ENCODE peak calls at places on chromosome 9, in seven cellular contexts. T is heart left ventricle, A is endothelial cell, L is astrocyte of the hippocampus, M is right cardiac atrium, B is fibroblast of mammary gland, I is GDM1. N is an unnamed sample.

GRCh38 chr9:88766778-88767503 is 224.3 kb upstream of the S1PR3 start:
- DNase-seq in T (no peak), A (no peak), L (peak), M (no peak), B (peak), I (no peak), N (peak)

GRCh38 chr9:20426019-20426418 is 196.3 kb downstream of the MLLT3 start:
- DNase-seq in T (no peak), A (no peak), L (no peak), M (no peak), B (no peak), I (no peak), N (no peak)

GRCh38 chr9:127977877-127978647 is 2.7 kb downstream of the EEIG1 start:
- DNase-seq in T (peak), A (no peak), L (peak), M (peak), B (peak), I (no peak), N (peak)

GRCh38 chr9:120480707-120481106 is 99.3 kb downstream of the CDK5RAP2 start:
- DNase-seq in T (peak), A (no peak), L (peak), M (no peak), B (peak), I (no peak), N (peak)

GRCh38 chr9:98551511-98552286 is 157.0 kb downstream of the GABBR2 start:
- DNase-seq in T (no peak), A (no peak), L (peak), M (no peak), B (peak), I (no peak), N (peak)

GRCh38 chr9:117644133-117644532 is 60.1 kb upstream of the TLR4 start:
- DNase-seq in T (no peak), A (no peak), L (no peak), M (no peak), B (no peak), I (no peak), N (no peak)

GRCh38 chr9:129340427-129341196 is 162.6 kb upstream of the IER5L start:
- DNase-seq in T (no peak), A (no peak), L (no peak), M (no peak), B (no peak), I (no peak), N (no peak)

GRCh38 chr9:117400131-117400530 is 14.7 kb downstream of the ASTN2 start:
- DNase-seq in T (no peak), A (no peak), L (no peak), M (no peak), B (no peak), I (no peak), N (no peak)

GRCh38 chr9:116490321-116490720 is 196.8 kb upstream of the TRIM32 start:
- DNase-seq in T (no peak), A (no peak), L (no peak), M (no peak), B (peak), I (no peak), N (no peak)

GRCh38 chr9:4642351-4642750 is 19.7 kb upstream of the PLPP6 start:
- DNase-seq in T (no peak), A (no peak), L (no peak), M (no peak), B (no peak), I (no peak), N (no peak)

GRCh38 chr9:125646222-125647100 is 60.5 kb downstream of the MAPKAP1 start:
- DNase-seq in T (no peak), A (no peak), L (no peak), M (no peak), B (no peak), I (no peak), N (no peak)

GRCh38 chr9:89961616-89962341 is 357.0 kb downstream of the GADD45G start:
- DNase-seq in T (peak), A (no peak), L (peak), M (no peak), B (peak), I (no peak), N (peak)

GRCh38 chr9:127163409-127163808 is 41.0 kb upstream of the ANGPTL2 start:
- DNase-seq in T (no peak), A (no peak), L (peak), M (no peak), B (peak), I (no peak), N (peak)

GRCh38 chr9:98916660-98917059 is 27.0 kb upstream of the COL15A1 start:
- DNase-seq in T (peak), A (peak), L (no peak), M (peak), B (peak), I (no peak), N (peak)

N was measured in astrocyte of the spinal cord.